ENCODE peak calls at places on chromosomes 12 and 14, in four cellular contexts. U is A549, G is A673, X is heart right ventricle. O is an unnamed sample.

GRCh38 chr12:104296718-104297117 is 6.8 kb upstream of the EID3 start:
- DNase-seq in U (peak; percentile 51), G (no peak), X (no peak), O (no peak)

GRCh38 chr14:101101456-101102056 is 198.0 kb upstream of the RTL1 start:
- DNase-seq in U (peak; percentile 60), G (no peak), X (no peak), O (no peak)

GRCh38 chr12:10632226-10632625 is 18.8 kb upstream of the MAGOHB start:
- DNase-seq in U (no peak), G (no peak), X (no peak), O (no peak)

GRCh38 chr12:127811988-127812387 is 455.0 kb upstream of the TMEM132C start:
- DNase-seq in U (no peak), G (peak; percentile 61), X (peak; percentile 18), O (peak; percentile 57)

GRCh38 chr12:93122089-93122488 is 193.0 kb upstream of the EEA1 start:
- DNase-seq in U (peak; percentile 26), G (no peak), X (no peak), O (no peak)

GRCh38 chr14:93965287-93965821 is 11.0 kb downstream of the ASB2 start:
- DNase-seq in U (peak; percentile 13), G (no peak), X (no peak), O (no peak)

GRCh38 chr12:42296503-42297109 is 29.3 kb downstream of the ZCRB1 start:
- DNase-seq in U (peak; percentile 60), G (peak; percentile 52), X (no peak), O (no peak)

GRCh38 chr12:96421014-96421413 is 20.8 kb upstream of the CDK17 start:
- DNase-seq in U (no peak), G (no peak), X (no peak), O (no peak)

GRCh38 chr12:95990136-95990535 is 6.0 kb downstream of the HAL start:
- DNase-seq in U (no peak), G (no peak), X (no peak), O (no peak)

GRCh38 chr12:10705655-10706054 is 17.5 kb downstream of the YBX3 start:
- DNase-seq in U (no peak), G (no peak), X (no peak), O (no peak)

GRCh38 chr12:75754698-75755097 is 243.3 kb upstream of the KRR1 start:
- DNase-seq in U (no peak), G (no peak), X (no peak), O (no peak)

GRCh38 chr12:95633049-95633545 is 81.8 kb upstream of the USP44 start:
- DNase-seq in U (peak; percentile 99), G (peak; percentile 58), X (no peak), O (no peak)

GRCh38 chr12:46516933-46517578 is 144.5 kb upstream of the SLC38A2 start:
- DNase-seq in U (no peak), G (no peak), X (no peak), O (no peak)

GRCh38 chr12:14194572-14194971 is 170.9 kb upstream of the ATF7IP start:
- DNase-seq in U (no peak), G (no peak), X (no peak), O (no peak)

GRCh38 chr14:71319646-71320045 is 412.4 kb downstream of the PCNX1 start:
- DNase-seq in U (peak; percentile 33), G (peak; percentile 55), X (no peak), O (no peak)

GRCh38 chr12:72272731-72273498 is 745 bp downstream of the TRHDE start:
- DNase-seq in U (no peak), G (peak; percentile 54), X (peak; percentile 18), O (no peak)

GRCh38 chr12:130526813-130527212 is 189.1 kb downstream of the PIWIL1 start:
- DNase-seq in U (peak; percentile 17), G (peak; percentile 24), X (no peak), O (no peak)

GRCh38 chr12:53236443-53237111 is 4.6 kb upstream of the RARG start:
- DNase-seq in U (no peak), G (no peak), X (no peak), O (no peak)

GRCh38 chr12:94779520-94779919 is 129.2 kb upstream of the TMCC3 start:
- DNase-seq in U (no peak), G (no peak), X (no peak), O (no peak)

GRCh38 chr12:14384783-14385638 is 19.5 kb downstream of the ATF7IP start:
- DNase-seq in U (peak; percentile 91), G (peak; percentile 93), X (no peak), O (no peak)

GRCh38 chr14:91032250-91032649 is 28.2 kb downstream of the RPS6KA5 start:
- DNase-seq in U (no peak), G (no peak), X (no peak), O (no peak)

GRCh38 chr14:104972301-104973211 is 5.6 kb downstream of the AHNAK2 start:
- DNase-seq in U (peak; percentile 93), G (no peak), X (peak; percentile 11), O (peak; percentile 17)

GRCh38 chr12:10940389-10940788 is 1.3 kb upstream of the TAS2R14 start:
- DNase-seq in U (peak; percentile 65), G (no peak), X (no peak), O (no peak)

GRCh38 chr12:25590021-25590721 is 37.1 kb upstream of the LMNTD1 start:
- DNase-seq in U (no peak), G (no peak), X (no peak), O (no peak)

GRCh38 chr14:25132094-25132493 is 82.1 kb upstream of the STXBP6 start:
- DNase-seq in U (no peak), G (no peak), X (no peak), O (no peak)

GRCh38 chr12:12039897-12040296 is 30.8 kb upstream of the BCL2L14 start:
- DNase-seq in U (no peak), G (no peak), X (no peak), O (no peak)

GRCh38 chr12:50387487-50387886 is 8.9 kb downstream of the FAM186A start:
- DNase-seq in U (no peak), G (peak; percentile 12), X (no peak), O (no peak)

GRCh38 chr14:101508196-101508947 is 52.9 kb upstream of the DIO3 start:
- DNase-seq in U (no peak), G (no peak), X (no peak), O (peak; percentile 8)

GRCh38 chr12:52356031-52356761 is 11.1 kb downstream of the KRT85 start:
- DNase-seq in U (no peak), G (no peak), X (no peak), O (no peak)

GRCh38 chr14:71620401-71620800 is 311.8 kb upstream of the RGS6 start:
- DNase-seq in U (no peak), G (no peak), X (no peak), O (no peak)

GRCh38 chr14:50064993-50065392 is 51.4 kb downstream of the VCPKMT start:
- DNase-seq in U (no peak), G (no peak), X (no peak), O (no peak)

GRCh38 chr14:90627478-90627877 is 188.8 kb downstream of the TTC7B start:
- DNase-seq in U (no peak), G (no peak), X (peak; percentile 37), O (no peak)

GRCh38 chr12:101637936-101638335 is 43.2 kb downstream of the MYBPC1 start:
- DNase-seq in U (no peak), G (no peak), X (no peak), O (no peak)

GRCh38 chr12:57063991-57064725 is 14.2 kb upstream of the MYO1A start:
- DNase-seq in U (no peak), G (peak; percentile 68), X (no peak), O (no peak)

GRCh38 chr12:116222358-116222757 is 55.1 kb downstream of the MED13L start:
- DNase-seq in U (peak; percentile 77), G (peak; percentile 83), X (no peak), O (no peak)

GRCh38 chr14:95533391-95533821 is 1.4 kb upstream of the GLRX5 start:
- DNase-seq in U (peak; percentile 20), G (peak; percentile 52), X (no peak), O (no peak)

GRCh38 chr12:112349440-112349839 is 32.8 kb downstream of the HECTD4 start:
- DNase-seq in U (no peak), G (peak; percentile 61), X (no peak), O (no peak)

GRCh38 chr12:112347521-112347920 is 34.7 kb downstream of the HECTD4 start:
- DNase-seq in U (no peak), G (no peak), X (no peak), O (no peak)

GRCh38 chr12:112353389-112353788 is 28.8 kb downstream of the HECTD4 start:
- DNase-seq in U (peak; percentile 37), G (no peak), X (no peak), O (no peak)

GRCh38 chr12:112352921-112353320 is 29.3 kb downstream of the HECTD4 start:
- DNase-seq in U (peak; percentile 13), G (no peak), X (no peak), O (no peak)

GRCh38 chr12:112350593-112351592 is 31.3 kb downstream of the HECTD4 start:
- DNase-seq in U (no peak), G (no peak), X (no peak), O (no peak)
- H3K4me3 ChIP-seq in U (no peak overlapping the region), G (no peak overlapping the region), X (no peak overlapping the region), O (no peak overlapping the region)

DNA sequence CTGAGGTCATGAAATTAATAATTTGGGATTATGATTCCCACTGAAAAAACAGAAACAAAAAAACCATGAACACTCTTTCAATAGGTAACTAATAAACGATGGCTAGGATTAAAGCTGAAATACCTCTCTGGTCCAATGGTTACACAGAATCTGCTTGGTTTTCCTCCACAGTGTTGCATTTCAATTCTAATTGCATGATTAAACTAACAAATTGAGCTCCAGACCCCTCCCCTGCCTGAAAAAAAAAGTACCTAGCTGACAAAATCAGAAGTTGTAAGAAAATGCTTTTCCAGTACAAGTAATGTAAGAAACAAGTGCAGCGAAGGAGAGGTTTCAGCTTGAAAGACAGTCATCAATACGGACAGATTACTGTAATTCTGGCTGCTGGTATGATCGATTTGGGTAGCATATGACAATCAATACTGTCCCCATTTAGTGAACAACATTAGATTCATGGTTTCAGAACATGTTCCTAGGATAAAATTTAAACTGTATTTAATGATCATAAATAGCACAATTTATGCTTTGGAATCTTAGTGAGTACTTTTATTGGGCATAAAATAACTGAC is 32.0 kb downstream of the INSM2 start:
- DNase-seq in U (no peak), G (no peak), X (no peak), O (no peak)
- H3K9me3 ChIP-seq in U (no peaks in the 10 kb centered on the region), G (no peaks in the 10 kb centered on the region), X (no peaks in the 10 kb centered on the region), O (no peaks in the 10 kb centered on the region)

GRCh38 chr14:56891226-56891625 is 80.9 kb upstream of the OTX2 start:
- DNase-seq in U (no peak), G (peak; percentile 55), X (no peak), O (no peak)
- H3K4me3 ChIP-seq in U (no peak overlapping the region), G (no peak overlapping the region), X (no peak overlapping the region), O (no peak overlapping the region)

DNA sequence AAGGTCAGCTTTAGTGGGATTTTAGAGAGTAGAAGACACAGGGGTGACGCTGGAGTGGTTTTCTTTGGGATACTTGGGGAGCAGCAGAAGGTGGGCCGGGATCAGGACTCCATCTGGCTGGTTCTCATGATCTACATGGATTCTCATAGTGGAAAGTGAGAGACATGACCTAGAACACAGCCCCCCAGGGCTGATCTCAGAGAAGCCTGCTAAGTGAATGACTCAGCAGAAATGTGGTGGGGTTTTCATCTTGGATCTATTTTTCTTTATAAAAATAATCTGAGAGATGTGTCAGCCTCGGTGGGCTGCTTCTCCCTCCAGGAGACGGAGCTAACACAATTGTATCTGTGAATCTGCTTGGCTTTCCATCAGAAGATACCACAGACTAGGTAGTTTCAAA is 484.4 kb downstream of the TMEM121 start:
- DNase-seq in U (no peak), G (no peak), X (no peak), O (no peak)
- H3K9me3 ChIP-seq in U (no peaks in the 10 kb centered on the region), G (no peaks in the 10 kb centered on the region), X (no peaks in the 10 kb centered on the region), O (no peaks in the 10 kb centered on the region)